ENCODE peak calls at places on chromosomes 3 and 15, in seven cellular contexts. One of them, this sample, is unnamed.

GRCh38 chr15:78209646-78210348 is 24.6 kb downstream of the ACSBG1 start:
- DNase-seq in ascending aorta: no peak
- DNase-seq in right lobe of liver: peak; percentile 65
- DNase-seq in PC-3: peak; percentile 56
- DNase-seq in transverse colon: peak; percentile 64
- DNase-seq in psoas muscle: no peak
- DNase-seq in lower lobe of right lung: peak; percentile 66
- DNase-seq in this sample: no peak

GRCh38 chr15:70497661-70498060 is 265.7 kb downstream of the UACA start:
- DNase-seq in ascending aorta: no peak
- DNase-seq in right lobe of liver: no peak
- DNase-seq in PC-3: no peak
- DNase-seq in transverse colon: no peak
- DNase-seq in psoas muscle: no peak
- DNase-seq in lower lobe of right lung: no peak
- DNase-seq in this sample: no peak

GRCh38 chr3:49199900-49200281 is 28.5 kb downstream of the KLHDC8B start:
- DNase-seq in ascending aorta: no peak
- DNase-seq in right lobe of liver: no peak
- DNase-seq in PC-3: no peak
- DNase-seq in transverse colon: no peak
- DNase-seq in psoas muscle: no peak
- DNase-seq in lower lobe of right lung: no peak
- DNase-seq in this sample: no peak

GRCh38 chr3:158368271-158368670 is 202.7 kb upstream of the MLF1 start:
- DNase-seq in ascending aorta: no peak
- DNase-seq in right lobe of liver: no peak
- DNase-seq in PC-3: no peak
- DNase-seq in transverse colon: no peak
- DNase-seq in psoas muscle: no peak
- DNase-seq in lower lobe of right lung: no peak
- DNase-seq in this sample: peak; percentile 35

GRCh38 chr3:119408243-119408950 is 55.0 kb downstream of the TMEM39A start:
- DNase-seq in ascending aorta: no peak
- DNase-seq in right lobe of liver: no peak
- DNase-seq in PC-3: peak; percentile 14
- DNase-seq in transverse colon: no peak
- DNase-seq in psoas muscle: no peak
- DNase-seq in lower lobe of right lung: no peak
- DNase-seq in this sample: no peak

GRCh38 chr3:30779686-30780287 is 114.7 kb downstream of the GADL1 start:
- DNase-seq in ascending aorta: no peak
- DNase-seq in right lobe of liver: no peak
- DNase-seq in PC-3: peak; percentile 72
- DNase-seq in transverse colon: no peak
- DNase-seq in psoas muscle: no peak
- DNase-seq in lower lobe of right lung: no peak
- DNase-seq in this sample: peak; percentile 12

GRCh38 chr3:136952292-136952691 is 5.5 kb upstream of the IL20RB start:
- DNase-seq in ascending aorta: no peak
- DNase-seq in right lobe of liver: no peak
- DNase-seq in PC-3: no peak
- DNase-seq in transverse colon: no peak
- DNase-seq in psoas muscle: no peak
- DNase-seq in lower lobe of right lung: no peak
- DNase-seq in this sample: no peak

GRCh38 chr3:158696618-158697017 is 24.2 kb upstream of the LXN start:
- DNase-seq in ascending aorta: no peak
- DNase-seq in right lobe of liver: no peak
- DNase-seq in PC-3: peak; percentile 63
- DNase-seq in transverse colon: no peak
- DNase-seq in psoas muscle: no peak
- DNase-seq in lower lobe of right lung: no peak
- DNase-seq in this sample: no peak

GRCh38 chr15:99511865-99512632 is 53.7 kb upstream of the MEF2A start:
- DNase-seq in ascending aorta: no peak
- DNase-seq in right lobe of liver: no peak
- DNase-seq in PC-3: no peak
- DNase-seq in transverse colon: no peak
- DNase-seq in psoas muscle: peak; percentile 71
- DNase-seq in lower lobe of right lung: no peak
- DNase-seq in this sample: no peak

GRCh38 chr3:132654190-132654589 is 5.4 kb downstream of the ACAD11 start:
- DNase-seq in ascending aorta: no peak
- DNase-seq in right lobe of liver: no peak
- DNase-seq in PC-3: peak; percentile 47
- DNase-seq in transverse colon: no peak
- DNase-seq in psoas muscle: no peak
- DNase-seq in lower lobe of right lung: no peak
- DNase-seq in this sample: peak; percentile 23

GRCh38 chr3:71858493-71859127 is 73.7 kb upstream of the PROK2 start:
- DNase-seq in ascending aorta: no peak
- DNase-seq in right lobe of liver: no peak
- DNase-seq in PC-3: no peak
- DNase-seq in transverse colon: no peak
- DNase-seq in psoas muscle: no peak
- DNase-seq in lower lobe of right lung: no peak
- DNase-seq in this sample: peak; percentile 85

GRCh38 chr3:1007890-1008289 is 84.9 kb upstream of the CNTN6 start:
- DNase-seq in ascending aorta: no peak
- DNase-seq in right lobe of liver: no peak
- DNase-seq in PC-3: peak; percentile 1
- DNase-seq in transverse colon: no peak
- DNase-seq in psoas muscle: no peak
- DNase-seq in lower lobe of right lung: no peak
- DNase-seq in this sample: no peak

GRCh38 chr3:11774296-11774877 is 72.3 kb downstream of the TAMM41 start:
- DNase-seq in ascending aorta: no peak
- DNase-seq in right lobe of liver: peak; percentile 37
- DNase-seq in PC-3: peak; percentile 74
- DNase-seq in transverse colon: peak; percentile 45
- DNase-seq in psoas muscle: no peak
- DNase-seq in lower lobe of right lung: no peak
- DNase-seq in this sample: peak; percentile 50

GRCh38 chr15:35603298-35603697 is 57.3 kb upstream of the DPH6 start:
- DNase-seq in ascending aorta: no peak
- DNase-seq in right lobe of liver: no peak
- DNase-seq in PC-3: peak; percentile 65
- DNase-seq in transverse colon: no peak
- DNase-seq in psoas muscle: no peak
- DNase-seq in lower lobe of right lung: no peak
- DNase-seq in this sample: no peak

GRCh38 chr3:124810970-124811369 is 76.2 kb downstream of the ITGB5 start:
- DNase-seq in ascending aorta: no peak
- DNase-seq in right lobe of liver: no peak
- DNase-seq in PC-3: no peak
- DNase-seq in transverse colon: no peak
- DNase-seq in psoas muscle: no peak
- DNase-seq in lower lobe of right lung: no peak
- DNase-seq in this sample: no peak

GRCh38 chr3:168002786-168003368 is 92.8 kb downstream of the GOLIM4 start:
- DNase-seq in ascending aorta: no peak
- DNase-seq in right lobe of liver: peak; percentile 43
- DNase-seq in PC-3: peak; percentile 80
- DNase-seq in transverse colon: peak; percentile 42
- DNase-seq in psoas muscle: no peak
- DNase-seq in lower lobe of right lung: no peak
- DNase-seq in this sample: peak; percentile 41

GRCh38 chr3:190265126-190265525 is 57.1 kb downstream of the CLDN1 start:
- DNase-seq in ascending aorta: no peak
- DNase-seq in right lobe of liver: no peak
- DNase-seq in PC-3: no peak
- DNase-seq in transverse colon: no peak
- DNase-seq in psoas muscle: no peak
- DNase-seq in lower lobe of right lung: no peak
- DNase-seq in this sample: no peak

GRCh38 chr3:33221241-33221640 is 2.6 kb upstream of the SUSD5 start:
- DNase-seq in ascending aorta: no peak
- DNase-seq in right lobe of liver: no peak
- DNase-seq in PC-3: no peak
- DNase-seq in transverse colon: no peak
- DNase-seq in psoas muscle: no peak
- DNase-seq in lower lobe of right lung: no peak
- DNase-seq in this sample: no peak

GRCh38 chr15:26134152-26134551 is 271.0 kb upstream of the ATP10A start:
- DNase-seq in ascending aorta: no peak
- DNase-seq in right lobe of liver: no peak
- DNase-seq in PC-3: no peak
- DNase-seq in transverse colon: no peak
- DNase-seq in psoas muscle: no peak
- DNase-seq in lower lobe of right lung: no peak
- DNase-seq in this sample: no peak

GRCh38 chr3:171222995-171223394 is 196.5 kb upstream of the SLC2A2 start:
- DNase-seq in ascending aorta: no peak
- DNase-seq in right lobe of liver: no peak
- DNase-seq in PC-3: no peak
- DNase-seq in transverse colon: no peak
- DNase-seq in psoas muscle: no peak
- DNase-seq in lower lobe of right lung: no peak
- DNase-seq in this sample: no peak

GRCh38 chr3:112074616-112075497 is 11.3 kb upstream of the C3orf52 start:
- DNase-seq in ascending aorta: no peak
- DNase-seq in right lobe of liver: peak; percentile 22
- DNase-seq in PC-3: peak; percentile 98
- DNase-seq in transverse colon: peak; percentile 60
- DNase-seq in psoas muscle: no peak
- DNase-seq in lower lobe of right lung: peak; percentile 68
- DNase-seq in this sample: no peak

GRCh38 chr3:194306109-194306686 is 44.9 kb downstream of the CPN2 start:
- DNase-seq in ascending aorta: no peak
- DNase-seq in right lobe of liver: no peak
- DNase-seq in PC-3: no peak
- DNase-seq in transverse colon: no peak
- DNase-seq in psoas muscle: no peak
- DNase-seq in lower lobe of right lung: no peak
- DNase-seq in this sample: no peak

GRCh38 chr3:36893137-36893557 is 51.7 kb downstream of the TRANK1 start:
- DNase-seq in ascending aorta: no peak
- DNase-seq in right lobe of liver: no peak
- DNase-seq in PC-3: peak; percentile 34
- DNase-seq in transverse colon: no peak
- DNase-seq in psoas muscle: no peak
- DNase-seq in lower lobe of right lung: no peak
- DNase-seq in this sample: no peak

DNA sequence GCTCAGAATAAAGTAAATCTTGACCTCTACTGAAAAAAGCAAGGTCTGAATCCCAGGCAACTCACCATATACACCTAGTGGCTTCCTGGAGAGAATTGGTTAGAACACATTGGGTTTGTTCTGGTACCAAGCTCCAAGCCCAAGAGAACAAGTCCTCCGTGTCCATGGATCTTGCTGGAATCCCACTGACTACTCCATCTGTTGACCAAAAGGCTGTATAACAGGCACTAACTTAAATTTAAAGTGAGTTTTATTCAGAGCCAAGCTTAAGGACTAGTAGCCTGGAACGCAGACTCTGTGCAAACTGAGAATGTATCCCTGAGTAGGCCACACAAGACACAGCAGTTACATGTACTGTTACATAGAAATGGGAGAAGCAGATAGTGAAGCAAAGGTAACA is 342.1 kb upstream of the LRRC3B start:
- DNase-seq in ascending aorta: no peak
- DNase-seq in right lobe of liver: no peak
- DNase-seq in PC-3: no peak
- DNase-seq in transverse colon: no peak
- DNase-seq in psoas muscle: no peak
- DNase-seq in lower lobe of right lung: no peak
- DNase-seq in this sample: no peak
- TF ChIP-seq CTCF in ascending aorta: no peak
- TF ChIP-seq CTCF in right lobe of liver: no peak
- TF ChIP-seq CTCF in PC-3: no peak
- TF ChIP-seq CTCF in transverse colon: no peak
- TF ChIP-seq CTCF in psoas muscle: no peak
- TF ChIP-seq CTCF in lower lobe of right lung: no peak
- TF ChIP-seq CTCF in this sample: no peak

DNA sequence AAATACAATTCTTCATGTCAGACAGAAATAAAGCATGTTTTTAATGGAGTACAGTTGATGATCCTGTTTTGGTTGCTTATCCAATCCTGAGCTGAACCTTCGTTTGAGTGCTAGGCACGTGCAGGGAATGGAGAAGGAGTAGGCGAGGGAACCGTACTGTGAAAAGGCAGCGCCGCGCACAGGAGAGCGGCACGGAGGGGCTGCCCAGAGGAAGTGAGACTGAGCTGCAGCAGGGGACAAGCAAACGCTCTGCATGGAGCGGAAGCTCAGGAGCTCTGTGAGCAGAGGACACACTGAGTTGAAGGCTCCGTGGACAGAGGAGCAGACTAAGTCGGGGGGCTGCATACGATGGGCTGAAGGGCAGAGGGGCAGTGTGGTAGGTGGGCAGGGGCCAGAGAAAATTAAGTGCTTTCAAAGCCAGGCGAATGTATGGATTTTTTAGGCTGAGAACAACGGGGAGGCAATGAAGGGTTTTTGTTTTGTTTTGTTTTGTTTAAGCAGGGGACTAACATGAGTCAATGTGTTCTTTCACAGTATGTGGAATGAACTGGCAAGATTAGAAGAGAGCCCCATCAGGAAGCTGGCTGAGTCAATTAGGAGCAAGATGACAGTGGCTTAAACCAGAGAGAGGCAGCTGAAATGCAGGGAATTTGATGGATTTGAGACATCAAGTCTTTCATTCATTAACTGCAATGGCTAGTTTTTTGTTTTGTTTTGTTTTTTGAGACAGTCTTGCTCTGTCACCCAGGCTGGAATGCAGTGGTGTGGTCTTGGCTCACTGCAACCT is 23.8 kb upstream of the TM2D3 start:
- DNase-seq in ascending aorta: no peak
- DNase-seq in right lobe of liver: no peak
- DNase-seq in PC-3: peak; percentile 72
- DNase-seq in transverse colon: no peak
- DNase-seq in psoas muscle: no peak
- DNase-seq in lower lobe of right lung: no peak
- DNase-seq in this sample: no peak
- H3K4me3 ChIP-seq in ascending aorta: no peak overlapping the region
- H3K4me3 ChIP-seq in right lobe of liver: no peak overlapping the region
- H3K4me3 ChIP-seq in PC-3: no peak overlapping the region
- H3K4me3 ChIP-seq in transverse colon: no peak overlapping the region
- H3K4me3 ChIP-seq in psoas muscle: no peak overlapping the region
- H3K4me3 ChIP-seq in lower lobe of right lung: no peak overlapping the region
- H3K4me3 ChIP-seq in this sample: no peak overlapping the region

GRCh38 chr15:25133804-25134203 is 179.0 kb downstream of the SNRPN start:
- DNase-seq in ascending aorta: no peak
- DNase-seq in right lobe of liver: no peak
- DNase-seq in PC-3: no peak
- DNase-seq in transverse colon: no peak
- DNase-seq in psoas muscle: no peak
- DNase-seq in lower lobe of right lung: no peak
- DNase-seq in this sample: no peak
- H3K9me3 ChIP-seq in ascending aorta: peaks cover 16% of the 10 kb centered on the region
- H3K9me3 ChIP-seq in right lobe of liver: no peaks in the 10 kb centered on the region
- H3K9me3 ChIP-seq in PC-3: peaks cover 12% of the 10 kb centered on the region
- H3K9me3 ChIP-seq in transverse colon: peaks cover 5% of the 10 kb centered on the region
- H3K9me3 ChIP-seq in psoas muscle: no peaks in the 10 kb centered on the region
- H3K9me3 ChIP-seq in lower lobe of right lung: peaks cover 12% of the 10 kb centered on the region
- H3K9me3 ChIP-seq in this sample: no peaks in the 10 kb centered on the region

DNA sequence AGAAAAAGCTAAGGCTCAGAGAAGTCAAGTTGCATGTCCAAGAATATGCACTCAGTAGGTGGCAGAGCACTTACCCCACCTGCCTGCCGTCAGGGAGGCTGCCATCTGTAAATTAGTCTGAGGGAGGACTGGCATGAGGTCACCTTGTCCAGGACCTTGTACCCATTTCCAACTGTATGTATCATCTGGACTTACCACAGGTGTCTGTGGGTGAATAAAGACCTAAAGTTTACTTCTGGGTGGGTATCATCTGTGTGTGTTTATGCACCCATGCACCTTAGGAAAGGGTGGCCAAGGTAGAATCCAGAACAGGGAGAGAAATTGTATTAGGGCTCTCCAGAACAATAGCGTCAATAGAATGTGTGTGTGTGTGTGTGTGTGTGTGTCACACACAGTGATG is 69.1 kb upstream of the PRR23C start:
- DNase-seq in ascending aorta: no peak
- DNase-seq in right lobe of liver: no peak
- DNase-seq in PC-3: no peak
- DNase-seq in transverse colon: no peak
- DNase-seq in psoas muscle: no peak
- DNase-seq in lower lobe of right lung: no peak
- DNase-seq in this sample: no peak
- TF ChIP-seq CTCF in ascending aorta: no peak
- TF ChIP-seq CTCF in right lobe of liver: no peak
- TF ChIP-seq CTCF in PC-3: no peak
- TF ChIP-seq CTCF in transverse colon: no peak
- TF ChIP-seq CTCF in psoas muscle: no peak
- TF ChIP-seq CTCF in lower lobe of right lung: no peak
- TF ChIP-seq CTCF in this sample: no peak